ENCODE peak calls at places on chromosomes 11 and 22, in nine cellular contexts. T is GM23338, O is spleen, C is HepG2, E is sigmoid colon, D is HCT116, X is K562, B is stomach, U is transverse colon. F is an unnamed sample.
A peak's percentile ranks its signal among the peaks of the same experiment; 100 is the strongest.

GRCh38 chr22:42272431-42273004 is 2.1 kb upstream of the TCF20 start:
- DNase-seq in X (no peak), B (no peak), U (no peak), E (peak; percentile 57), D (no peak), O (peak; percentile 49), C (no peak), T (no peak), F (no peak)

GRCh38 chr22:17213976-17214375 is 5.3 kb downstream of the ADA2 start:
- DNase-seq in E (peak; percentile 70), C (peak; percentile 21), T (peak; percentile 79), U (peak; percentile 69), O (no peak), D (peak; percentile 40), X (peak; percentile 59), B (peak; percentile 38), F (no peak)

GRCh38 chr11:64058494-64058893 is 22.8 kb downstream of the FLRT1 start:
- DNase-seq in T (no peak), O (peak; percentile 79), C (no peak), X (peak; percentile 35), B (no peak), U (peak; percentile 20), D (no peak), E (peak; percentile 89), F (no peak)

GRCh38 chr11:4658629-4659453 is 15.1 kb downstream of the OR51E1 start:
- DNase-seq in D (no peak), X (peak; percentile 50), U (no peak), O (no peak), T (no peak), B (no peak), C (no peak), E (no peak), F (no peak)

GRCh38 chr11:60993611-60994010 is 22.1 kb downstream of the CD6 start:
- DNase-seq in D (no peak), C (no peak), U (no peak), X (no peak), B (no peak), O (no peak), E (no peak), T (no peak), F (no peak)

GRCh38 chr11:33912405-33913361 is 20.8 kb upstream of the LMO2 start:
- DNase-seq in B (no peak), T (no peak), U (no peak), E (no peak), X (peak; percentile 76), D (peak; percentile 10), C (no peak), O (peak; percentile 83), F (no peak)

GRCh38 chr11:61971177-61972111 is 4.0 kb upstream of the FTH1 start:
- DNase-seq in D (peak; percentile 88), E (peak; percentile 100), C (peak; percentile 99), U (peak; percentile 94), T (peak; percentile 98), O (peak; percentile 93), B (peak; percentile 96), X (peak; percentile 93), F (peak; percentile 97)

GRCh38 chr22:24327827-24328226 is 57.2 kb downstream of the SPECC1L start:
- DNase-seq in T (peak; percentile 20), U (no peak), B (no peak), E (no peak), D (no peak), X (peak; percentile 9), O (no peak), C (no peak), F (no peak)

GRCh38 chr11:36130401-36130800 is 158.8 kb downstream of the COMMD9 start:
- DNase-seq in C (no peak), E (no peak), X (no peak), U (no peak), D (no peak), B (no peak), O (no peak), T (no peak), F (no peak)

GRCh38 chr11:134170909-134171281 is 52.9 kb downstream of the NCAPD3 start:
- DNase-seq in D (no peak), C (no peak), T (no peak), E (no peak), O (no peak), X (no peak), U (no peak), B (no peak), F (no peak)

GRCh38 chr11:61917357-61918109 is at the start of gene RAB3IL1:
- DNase-seq in B (peak; percentile 56), O (peak; percentile 84), C (no peak), D (no peak), T (peak; percentile 81), X (peak; percentile 91), E (peak; percentile 87), U (peak; percentile 55), F (no peak)

GRCh38 chr11:86990520-86990919 is 35.3 kb upstream of the FZD4 start:
- DNase-seq in U (no peak), D (peak; percentile 22), X (no peak), E (no peak), B (no peak), C (peak; percentile 54), T (peak; percentile 81), O (no peak), F (no peak)

GRCh38 chr22:45335854-45336492 is 26.2 kb downstream of the FAM118A start:
- DNase-seq in C (no peak), B (no peak), O (no peak), T (no peak), E (no peak), X (no peak), D (no peak), U (no peak), F (no peak)

GRCh38 chr22:45337536-45337935 is 27.8 kb downstream of the FAM118A start:
- DNase-seq in C (no peak), O (no peak), U (no peak), B (no peak), E (no peak), T (no peak), D (no peak), X (no peak), F (no peak)

GRCh38 chr22:45338795-45339194 is 29.1 kb downstream of the FAM118A start:
- DNase-seq in X (no peak), B (no peak), D (no peak), O (no peak), U (no peak), T (no peak), C (no peak), E (no peak), F (no peak)

GRCh38 chr22:45335021-45335818 is 25.5 kb downstream of the FAM118A start:
- DNase-seq in B (no peak), D (no peak), X (no peak), T (peak; percentile 79), E (no peak), C (no peak), O (no peak), U (no peak), F (peak; percentile 82)

GRCh38 chr22:45336971-45337431 is 27.3 kb downstream of the FAM118A start:
- DNase-seq in T (no peak), C (no peak), B (peak; percentile 84), X (no peak), O (peak; percentile 83), U (peak; percentile 42), E (peak; percentile 87), D (no peak), F (peak; percentile 79)
- TF ChIP-seq POLR2AphosphoS5 in T (no peak), C (no peak), B (peak; percentile 50), X (no peak), O (peak; percentile 85), U (peak; percentile 38), E (peak; percentile 18), D (no peak), F (peak; percentile 52)

GRCh38 chr11:112024178-112024777 is 930 bp upstream of the DLAT start:
- DNase-seq in X (peak; percentile 37), O (no peak), D (no peak), U (no peak), E (no peak), B (no peak), T (peak; percentile 52), C (no peak), F (no peak)

GRCh38 chr11:112019066-112019465 is 6.1 kb upstream of the DLAT start:
- DNase-seq in D (no peak), O (no peak), T (no peak), B (no peak), U (no peak), X (no peak), E (no peak), C (no peak), F (no peak)

GRCh38 chr11:112024778-112025678 is at the start of gene DLAT:
- DNase-seq in X (peak; percentile 86), T (peak; percentile 100), D (peak; percentile 86), B (peak; percentile 88), E (peak; percentile 91), U (peak; percentile 93), O (peak; percentile 96), C (peak; percentile 85), F (peak; percentile 59)

GRCh38 chr11:112025682-112026081 is 474 bp downstream of the DLAT start:
- DNase-seq in X (no peak), B (no peak), T (no peak), E (no peak), C (peak; percentile 4), O (no peak), D (no peak), U (no peak), F (no peak)

DNA sequence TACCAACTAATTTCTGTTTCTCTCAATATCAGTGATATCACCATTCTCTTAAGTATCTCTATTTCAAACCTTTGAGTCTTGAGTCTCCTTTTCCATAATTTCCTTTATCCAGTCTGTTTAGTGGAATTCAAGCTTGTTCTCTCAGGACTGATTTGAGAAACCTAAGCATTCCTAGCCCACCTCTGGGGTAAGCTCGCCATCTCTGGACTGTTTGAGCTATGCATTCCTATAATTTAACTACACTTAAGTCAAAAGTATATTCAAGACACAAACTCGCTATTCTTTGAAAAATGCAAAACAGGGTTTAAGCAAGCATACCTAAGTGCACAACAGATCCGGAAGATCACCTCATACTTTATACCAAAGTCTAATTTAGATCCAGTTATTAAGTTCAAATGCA is 2.1 kb upstream of the DLAT start:
- DNase-seq in E (no peak), U (no peak), O (no peak), X (no peak), B (no peak), T (peak; percentile 9), C (peak; percentile 6), D (no peak), F (no peak)
- H3K4me3 ChIP-seq in E (no peak overlapping the region), U (no peak overlapping the region), O (no peak overlapping the region), X (no peak overlapping the region), B (no peak overlapping the region), T (no peak overlapping the region), C (no peak overlapping the region), D (no peak overlapping the region), F (no peak overlapping the region)

GRCh38 chr22:49657974-49658550 is 169.6 kb downstream of the BRD1 start:
- DNase-seq in T (no peak), X (no peak), B (no peak), C (no peak), D (no peak), E (peak; percentile 58), U (no peak), O (no peak), F (no peak)
- H3K27ac ChIP-seq in T (no peak overlapping the region), X (peak overlapping the region; percentile 26), B (peak overlapping the region; percentile 29), C (no peak overlapping the region), D (peak overlapping the region; percentile 82), E (peak overlapping the region; percentile 60), U (peak overlapping the region; percentile 46), O (peak overlapping the region; percentile 86), F (peak overlapping the region; percentile 77)

GRCh38 chr22:36327922-36328551 is 59.7 kb downstream of the MYH9 start:
- DNase-seq in E (peak; percentile 90), C (no peak), U (no peak), B (no peak), T (no peak), O (no peak), D (no peak), X (no peak), F (no peak)
- TF ChIP-seq POLR2AphosphoS5 in E (peak; percentile 69), C (no peak), U (peak; percentile 74), B (no peak), T (no peak), O (peak; percentile 53), D (no peak), X (no peak), F (peak; percentile 10)

F was measured in breast epithelium.